ENCODE peak calls at places on chromosomes 13 and 19, in seven cellular contexts. M is mesendoderm, S is H1, B is H9, I is IMR-90, L is mesenchymal stem cell, Y is trophoblast cell. H is an unnamed sample.

GRCh38 chr19:328025-328505 is 16.5 kb downstream of the MIER2 start:
- DNase-seq in M (no peak), S (no peak), B (no peak), I (no peak), L (no peak), Y (no peak), H (no peak)

GRCh38 chr19:50835785-50836542 is 2.6 kb upstream of the KLK15 start:
- DNase-seq in M (peak; percentile 67), S (peak; percentile 95), B (peak; percentile 81), I (peak; percentile 45), L (peak; percentile 67), Y (peak; percentile 43), H (peak; percentile 71)

GRCh38 chr19:18391509-18392075 is 5.6 kb downstream of the GDF15 start:
- DNase-seq in M (no peak), S (no peak), B (no peak), I (no peak), L (no peak), Y (no peak), H (no peak)

GRCh38 chr13:37886879-37887278 is 17.3 kb upstream of the TRPC4 start:
- DNase-seq in M (no peak), S (no peak), B (no peak), I (no peak), L (peak; percentile 47), Y (no peak), H (no peak)

GRCh38 chr19:48403606-48404005 is 10.1 kb downstream of the GRIN2D start:
- DNase-seq in M (peak; percentile 91), S (peak; percentile 61), B (peak; percentile 86), I (peak; percentile 71), L (peak; percentile 76), Y (peak; percentile 27), H (no peak)

GRCh38 chr19:6260912-6261636 is 18.7 kb downstream of the MLLT1 start:
- DNase-seq in M (peak; percentile 66), S (peak; percentile 90), B (peak; percentile 77), I (peak; percentile 22), L (peak; percentile 47), Y (peak; percentile 12), H (no peak)

GRCh38 chr19:7799640-7800355 is 30.2 kb upstream of the EVI5L start:
- DNase-seq in M (peak; percentile 80), S (peak; percentile 88), B (peak; percentile 66), I (peak; percentile 81), L (peak; percentile 80), Y (peak; percentile 97), H (peak; percentile 79)

GRCh38 chr13:101835920-101836319 is 383.4 kb downstream of the ITGBL1 start:
- DNase-seq in M (no peak), S (no peak), B (no peak), I (no peak), L (no peak), Y (no peak), H (no peak)

GRCh38 chr19:34692541-34692940 is 15.1 kb downstream of the ZNF302 start:
- DNase-seq in M (no peak), S (no peak), B (no peak), I (no peak), L (no peak), Y (no peak), H (no peak)

GRCh38 chr13:33135097-33135496 is 118.9 kb downstream of the KL start:
- DNase-seq in M (no peak), S (no peak), B (no peak), I (no peak), L (no peak), Y (no peak), H (no peak)

GRCh38 chr19:11204943-11205349 is 7.6 kb upstream of the KANK2 start:
- DNase-seq in M (no peak), S (no peak), B (no peak), I (no peak), L (no peak), Y (no peak), H (no peak)

GRCh38 chr19:17450264-17451075 is 2.0 kb upstream of the TMEM221 start:
- DNase-seq in M (no peak), S (no peak), B (no peak), I (no peak), L (no peak), Y (peak; percentile 83), H (no peak)

GRCh38 chr19:50669319-50670101 is 20.3 kb downstream of the C19orf81 start:
- DNase-seq in M (no peak), S (peak; percentile 67), B (no peak), I (peak; percentile 15), L (no peak), Y (peak; percentile 69), H (no peak)

DNA sequence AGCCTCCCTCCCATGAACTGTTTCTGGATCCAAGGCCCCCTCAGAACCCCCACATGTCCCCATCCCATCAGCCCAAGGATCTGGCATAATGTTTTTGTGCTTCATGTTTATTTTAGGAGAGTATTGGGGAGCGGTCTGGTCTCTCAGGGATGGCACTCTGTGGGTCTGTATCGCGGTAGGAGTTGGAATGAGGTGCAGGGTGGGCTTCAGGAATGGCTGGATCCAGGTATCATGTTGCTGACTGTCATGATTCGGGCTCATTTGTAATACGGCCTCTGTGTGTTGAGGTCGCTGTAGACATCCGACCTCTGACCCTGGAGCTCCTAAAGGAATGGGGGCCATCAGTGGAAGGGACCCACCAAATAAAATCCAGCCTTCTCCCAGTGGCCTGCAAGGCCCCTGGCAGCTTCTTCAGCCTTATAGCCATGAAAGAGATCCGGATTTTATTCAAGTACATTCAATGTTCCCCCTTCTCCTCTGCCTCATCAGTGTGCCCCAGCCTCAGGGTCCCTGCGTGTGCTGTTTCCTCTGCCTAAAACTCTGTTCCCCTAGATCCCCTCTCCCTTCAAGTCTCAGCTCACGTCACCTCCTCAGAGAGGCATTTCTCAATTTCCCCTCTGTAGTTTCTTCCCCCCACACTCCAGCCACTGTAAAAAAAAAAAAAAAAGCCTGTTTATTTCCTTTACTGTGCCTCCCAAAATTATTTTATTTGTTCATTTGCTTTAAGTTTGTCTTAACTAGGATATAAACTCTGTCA is 2.2 kb downstream of the HCST start:
- DNase-seq in M (no peak), S (no peak), B (no peak), I (no peak), L (no peak), Y (no peak), H (no peak)
- H2AK5ac ChIP-seq in M (no peak overlapping the region), S (no peak overlapping the region), B (no peak overlapping the region), I (peak overlapping the region; percentile 76), L (no peak overlapping the region), Y (no peak overlapping the region), H (no peak overlapping the region)

GRCh38 chr19:55931936-55932386 is at the start of gene NLRP13:
- DNase-seq in M (no peak), S (no peak), B (no peak), I (no peak), L (no peak), Y (no peak), H (no peak)
- H3K4ac ChIP-seq in M (no peak within 1 kb of the TSS), S (no peak within 1 kb of the TSS), B (no peak within 1 kb of the TSS), I (no peak within 1 kb of the TSS), L (no peak within 1 kb of the TSS), Y (no peak within 1 kb of the TSS), H (no peak within 1 kb of the TSS)

GRCh38 chr13:109922518-109922917 is 136.1 kb upstream of the IRS2 start:
- DNase-seq in M (no peak), S (no peak), B (no peak), I (peak; percentile 44), L (no peak), Y (peak; percentile 79), H (no peak)
- H3K18ac ChIP-seq in M (no peak overlapping the region), S (no peak overlapping the region), B (no peak overlapping the region), I (no peak overlapping the region), L (no peak overlapping the region), Y (no peak overlapping the region), H (no peak overlapping the region)

GRCh38 chr13:66915596-66916185 is 314.4 kb downstream of the PCDH9 start:
- DNase-seq in M (no peak), S (no peak), B (no peak), I (peak; percentile 63), L (peak; percentile 59), Y (no peak), H (no peak)
- H2AK5ac ChIP-seq in M (no peak overlapping the region), S (no peak overlapping the region), B (no peak overlapping the region), I (no peak overlapping the region), L (no peak overlapping the region), Y (no peak overlapping the region), H (no peak overlapping the region)

DNA sequence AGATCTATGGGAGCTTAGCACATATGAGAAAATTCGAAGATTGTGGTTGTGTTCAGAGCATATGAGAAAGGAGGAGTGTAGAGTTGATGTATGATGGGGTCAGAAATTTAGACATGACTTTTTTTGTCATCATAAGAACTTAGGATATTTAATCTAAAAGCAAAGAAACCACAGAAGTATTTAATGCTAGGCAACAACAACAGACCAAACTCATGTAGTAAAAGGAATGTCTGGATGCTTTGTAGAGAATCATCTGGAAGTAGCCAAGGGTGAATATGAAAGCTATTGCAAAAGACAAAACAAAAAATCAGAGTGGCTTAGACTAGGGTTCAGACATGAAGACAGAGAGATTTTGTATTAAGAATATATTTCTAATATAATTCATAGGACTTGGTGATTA is 190.3 kb downstream of the SLITRK1 start:
- DNase-seq in M (no peak), S (no peak), B (no peak), I (no peak), L (no peak), Y (no peak), H (no peak)
- H3K4ac ChIP-seq in M (no peak overlapping the region), S (no peak overlapping the region), B (no peak overlapping the region), I (no peak overlapping the region), L (no peak overlapping the region), Y (no peak overlapping the region), H (no peak overlapping the region)

GRCh38 chr19:41922585-41922984 is 5.7 kb downstream of the ERFL start:
- DNase-seq in M (no peak), S (no peak), B (no peak), I (no peak), L (no peak), Y (no peak), H (no peak)
- H3K18ac ChIP-seq in M (no peak overlapping the region), S (no peak overlapping the region), B (no peak overlapping the region), I (no peak overlapping the region), L (no peak overlapping the region), Y (no peak overlapping the region), H (peak overlapping the region; percentile 25)

GRCh38 chr13:98535501-98536357 is 41.2 kb downstream of the STK24 start:
- DNase-seq in M (peak; percentile 69), S (no peak), B (no peak), I (no peak), L (no peak), Y (peak; percentile 43), H (no peak)

GRCh38 chr13:98533912-98534311 is 43.0 kb downstream of the STK24 start:
- DNase-seq in M (no peak), S (no peak), B (no peak), I (no peak), L (no peak), Y (no peak), H (no peak)

GRCh38 chr13:98536729-98537128 is 40.2 kb downstream of the STK24 start:
- DNase-seq in M (no peak), S (no peak), B (no peak), I (no peak), L (no peak), Y (no peak), H (no peak)

GRCh38 chr13:98537306-98537705 is 39.6 kb downstream of the STK24 start:
- DNase-seq in M (no peak), S (no peak), B (no peak), I (no peak), L (no peak), Y (no peak), H (no peak)

GRCh38 chr13:98534821-98535220 is 42.1 kb downstream of the STK24 start:
- DNase-seq in M (no peak), S (no peak), B (no peak), I (no peak), L (no peak), Y (peak; percentile 52), H (no peak)
- H2AK5ac ChIP-seq in M (no peak overlapping the region), S (no peak overlapping the region), B (no peak overlapping the region), I (no peak overlapping the region), L (no peak overlapping the region), Y (no peak overlapping the region), H (no peak overlapping the region)